ENCODE peak calls at places on chromosomes 5 and 9, in nine cellular contexts. J is AG09309, B is mucosa of descending colon, O is OCI-LY7, C is heart left ventricle, U is psoas muscle, G is ovary, X is heart right ventricle, P is fibroblast of pulmonary artery. A is an unnamed sample.
A peak's percentile ranks its signal among the peaks of the same experiment; 100 is the strongest.

GRCh38 chr5:23450187-23450586 is 57.2 kb upstream of the PRDM9 start:
- DNase-seq in J (no peak), B (no peak), O (no peak), C (no peak), U (no peak), G (no peak), X (no peak), P (no peak), A (no peak)

GRCh38 chr9:113558632-113559502 is 95.3 kb downstream of the RGS3 start:
- DNase-seq in J (no peak), B (peak; percentile 77), O (no peak), C (peak; percentile 88), U (peak; percentile 78), G (peak; percentile 92), X (peak; percentile 90), P (peak; percentile 93), A (peak; percentile 69)

GRCh38 chr5:91469517-91470165 is 86.5 kb upstream of the ARRDC3 start:
- DNase-seq in J (no peak), B (no peak), O (no peak), C (no peak), U (no peak), G (no peak), X (no peak), P (peak; percentile 7), A (no peak)

GRCh38 chr9:34628656-34629491 is at the start of gene ARID3C:
- DNase-seq in J (no peak), B (no peak), O (no peak), C (no peak), U (no peak), G (no peak), X (no peak), P (no peak), A (no peak)

GRCh38 chr9:20504930-20505329 is 117.4 kb downstream of the MLLT3 start:
- DNase-seq in J (no peak), B (no peak), O (no peak), C (no peak), U (no peak), G (no peak), X (no peak), P (no peak), A (no peak)

GRCh38 chr9:21684831-21685362 is 117.5 kb upstream of the MTAP start:
- DNase-seq in J (no peak), B (no peak), O (no peak), C (no peak), U (no peak), G (no peak), X (no peak), P (peak; percentile 79), A (peak; percentile 46)

GRCh38 chr9:21668504-21668903 is 133.9 kb upstream of the MTAP start:
- DNase-seq in J (no peak), B (no peak), O (no peak), C (no peak), U (no peak), G (no peak), X (no peak), P (no peak), A (no peak)

GRCh38 chr5:119367502-119368237 is 11.9 kb downstream of the TNFAIP8 start:
- DNase-seq in J (no peak), B (no peak), O (no peak), C (no peak), U (no peak), G (no peak), X (no peak), P (peak; percentile 63), A (no peak)

GRCh38 chr5:135149956-135150723 is 116.1 kb upstream of the PITX1 start:
- DNase-seq in J (no peak), B (no peak), O (no peak), C (no peak), U (no peak), G (no peak), X (no peak), P (no peak), A (no peak)

GRCh38 chr9:117335797-117336435 is 78.9 kb downstream of the ASTN2 start:
- DNase-seq in J (no peak), B (no peak), O (no peak), C (no peak), U (no peak), G (no peak), X (no peak), P (no peak), A (no peak)

GRCh38 chr9:96057155-96057554 is 181.7 kb downstream of the ERCC6L2 start:
- DNase-seq in J (no peak), B (no peak), O (no peak), C (no peak), U (no peak), G (no peak), X (no peak), P (no peak), A (no peak)

GRCh38 chr9:21070887-21071286 is 6.9 kb downstream of the IFNB1 start:
- DNase-seq in J (no peak), B (no peak), O (no peak), C (no peak), U (no peak), G (no peak), X (no peak), P (peak; percentile 31), A (no peak)

DNA sequence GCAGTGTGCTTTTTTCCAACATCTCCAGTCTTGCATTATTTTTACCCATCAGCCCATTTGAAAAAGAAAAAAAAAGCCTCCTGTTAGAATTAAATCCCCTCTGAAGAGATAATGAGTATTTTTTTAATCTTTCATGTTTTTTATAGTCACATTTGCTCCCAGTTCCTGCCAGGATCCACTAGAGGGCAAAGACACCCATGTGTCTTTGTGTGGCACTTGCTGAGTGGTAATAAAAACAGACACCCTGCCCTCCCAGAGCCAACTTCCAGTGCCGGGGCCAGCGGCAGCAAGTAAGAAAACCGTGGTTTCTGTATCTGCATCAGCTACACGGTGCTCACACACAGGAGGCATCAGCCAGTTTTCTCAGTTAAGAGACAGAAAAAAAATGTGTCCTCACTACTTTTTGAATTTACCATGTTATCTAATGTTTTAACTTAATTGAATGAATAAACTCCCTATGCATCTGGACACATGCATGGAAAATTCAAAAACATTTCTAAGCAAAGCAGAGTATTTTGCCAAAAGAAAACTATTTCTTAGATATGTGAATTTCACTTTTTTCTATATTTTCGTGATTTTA is 70.2 kb upstream of the PLEKHG4B start:
- DNase-seq in J (no peak), B (no peak), O (peak; percentile 27), C (no peak), U (no peak), G (no peak), X (no peak), P (peak; percentile 8), A (peak; percentile 31)
- H3K4me3 ChIP-seq in J (no peak overlapping the region), B (no peak overlapping the region), O (no peak overlapping the region), C (no peak overlapping the region), U (no peak overlapping the region), G (no peak overlapping the region), X (no peak overlapping the region), P (no peak overlapping the region), A (no peak overlapping the region)

GRCh38 chr5:10762776-10763500 is 1.9 kb upstream of the DAP start:
- DNase-seq in J (no peak), B (no peak), O (peak; percentile 77), C (no peak), U (no peak), G (no peak), X (no peak), P (no peak), A (no peak)
- TF ChIP-seq CTCF in J (no peak), B (no peak), O (peak; percentile 48), C (no peak), U (no peak), G (no peak), X (no peak), P (no peak), A (no peak)

GRCh38 chr5:138829341-138829740 is 45.8 kb downstream of the LRRTM2 start:
- DNase-seq in J (peak; percentile 24), B (no peak), O (no peak), C (no peak), U (no peak), G (no peak), X (no peak), P (peak; percentile 48), A (peak; percentile 33)

GRCh38 chr5:138831703-138832102 is 43.4 kb downstream of the LRRTM2 start:
- DNase-seq in J (no peak), B (no peak), O (no peak), C (no peak), U (no peak), G (no peak), X (no peak), P (no peak), A (peak; percentile 56)

GRCh38 chr5:138833726-138834480 is 41.2 kb downstream of the LRRTM2 start:
- DNase-seq in J (no peak), B (no peak), O (no peak), C (no peak), U (no peak), G (no peak), X (no peak), P (no peak), A (no peak)

GRCh38 chr5:138833095-138833494 is 42.0 kb downstream of the LRRTM2 start:
- DNase-seq in J (no peak), B (no peak), O (no peak), C (no peak), U (no peak), G (no peak), X (no peak), P (no peak), A (no peak)

DNA sequence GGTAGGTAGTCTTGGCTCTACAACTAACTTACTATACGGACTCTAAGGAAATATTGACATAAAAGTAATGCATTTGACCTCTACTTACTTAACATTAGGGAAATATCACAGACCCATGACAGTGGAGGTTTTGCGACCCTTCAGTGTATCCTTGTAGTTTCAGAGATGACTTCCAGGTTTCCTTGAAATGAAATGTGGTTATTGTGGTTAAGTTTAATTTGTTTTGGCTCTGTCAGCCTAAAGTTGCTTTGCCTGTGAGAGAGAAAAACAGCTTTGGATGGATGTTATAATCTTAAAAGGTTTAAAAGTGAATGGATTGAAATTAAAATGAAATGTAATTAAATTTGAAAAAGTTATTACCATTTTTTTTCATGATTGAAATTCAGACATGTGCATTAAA is 42.9 kb downstream of the LRRTM2 start:
- DNase-seq in J (no peak), B (no peak), O (no peak), C (no peak), U (no peak), G (no peak), X (no peak), P (no peak), A (peak; percentile 30)
- H3K4me3 ChIP-seq in J (no peak overlapping the region), B (no peak overlapping the region), O (no peak overlapping the region), C (no peak overlapping the region), U (no peak overlapping the region), G (no peak overlapping the region), X (no peak overlapping the region), P (no peak overlapping the region), A (no peak overlapping the region)

GRCh38 chr5:96709152-96709821 is 47.1 kb downstream of the CAST start:
- DNase-seq in J (peak; percentile 42), B (no peak), O (no peak), C (no peak), U (no peak), G (no peak), X (no peak), P (peak; percentile 73), A (peak; percentile 77)
- TF ChIP-seq CTCF in J (no peak), B (no peak), O (no peak), C (no peak), U (no peak), G (no peak), X (no peak), P (no peak), A (no peak)

A was measured in AG10803.